ENCODE peak calls at places on chromosomes 5 and 9, in ten cellular contexts. Q, R, M, Y, N, F, V, H, D and Z are unnamed samples.

GRCh38 chr5:111945535-111945934 is 188.5 kb upstream of the NREP start:
- DNase-seq in R (peak; percentile 27), F (no peak), H (no peak), V (no peak), M (no peak), N (no peak), D (peak; percentile 82), Q (peak; percentile 55), Y (no peak), Z (no peak)

GRCh38 chr5:59956130-59956773 is 62.7 kb upstream of the PDE4D start:
- DNase-seq in N (no peak), V (no peak), H (no peak), Y (no peak), R (no peak), F (no peak), M (no peak), Q (no peak), D (peak; percentile 61), Z (no peak)

GRCh38 chr9:73179594-73179993 is 27.9 kb downstream of the ANXA1 start:
- DNase-seq in M (peak; percentile 78), F (no peak), D (peak; percentile 26), N (no peak), Y (peak; percentile 42), R (peak; percentile 54), V (peak; percentile 30), Q (peak; percentile 16), H (no peak), Z (no peak)

GRCh38 chr9:13862562-13862961 is 451.4 kb downstream of the NFIB start:
- DNase-seq in R (no peak), Q (no peak), D (no peak), N (no peak), Y (no peak), V (no peak), M (no peak), H (no peak), F (no peak), Z (no peak)

GRCh38 chr5:135127604-135128240 is 93.7 kb upstream of the PITX1 start:
- DNase-seq in D (peak; percentile 30), Q (peak; percentile 93), V (peak; percentile 94), R (peak; percentile 75), N (no peak), M (peak; percentile 84), F (peak; percentile 52), H (no peak), Y (peak; percentile 56), Z (peak; percentile 13)

GRCh38 chr9:76887951-76888350 is 18.0 kb downstream of the PRUNE2 start:
- DNase-seq in Q (no peak), M (no peak), N (no peak), F (no peak), H (no peak), R (peak; percentile 35), V (no peak), D (no peak), Y (no peak), Z (no peak)

GRCh38 chr5:181204561-181205401 is at the start of gene TRIM7:
- DNase-seq in R (peak; percentile 25), D (no peak), M (peak; percentile 82), V (peak; percentile 56), Q (peak; percentile 20), H (no peak), Y (peak; percentile 50), F (peak; percentile 86), N (peak; percentile 76), Z (no peak)

GRCh38 chr5:72818866-72819534 is 2.5 kb downstream of the TNPO1 start:
- DNase-seq in V (peak; percentile 71), Y (peak; percentile 48), Q (peak; percentile 48), H (peak; percentile 16), M (peak; percentile 78), F (peak; percentile 89), D (peak; percentile 77), R (peak; percentile 71), N (peak; percentile 78), Z (peak; percentile 77)

GRCh38 chr5:173885054-173885443 is 3.1 kb upstream of the CPEB4 start:
- DNase-seq in F (no peak), N (no peak), V (no peak), R (no peak), H (no peak), M (no peak), Q (no peak), D (no peak), Y (no peak), Z (no peak)

GRCh38 chr5:173886157-173886556 is 2.0 kb upstream of the CPEB4 start:
- DNase-seq in V (no peak), Y (no peak), F (no peak), D (no peak), M (no peak), Q (no peak), H (no peak), R (no peak), N (no peak), Z (no peak)

GRCh38 chr5:173883347-173883924 is 4.7 kb upstream of the CPEB4 start:
- DNase-seq in Y (no peak), M (no peak), N (no peak), F (no peak), D (no peak), H (no peak), Q (no peak), R (no peak), V (no peak), Z (no peak)

GRCh38 chr5:173884402-173885053 is 3.6 kb upstream of the CPEB4 start:
- DNase-seq in F (no peak), V (no peak), H (no peak), R (no peak), Q (no peak), Y (no peak), M (no peak), N (no peak), D (no peak), Z (no peak)

GRCh38 chr5:173885481-173886010 is 2.6 kb upstream of the CPEB4 start:
- DNase-seq in N (no peak), M (no peak), F (no peak), Y (no peak), H (no peak), R (no peak), Q (no peak), V (peak; percentile 59), D (no peak), Z (peak; percentile 38)
- TF ChIP-seq CTCF in N (no peak), M (no peak), F (peak; percentile 33), Y (no peak), H (no peak), R (no peak), Q (no peak), V (no peak), D (no peak), Z (no peak)

GRCh38 chr9:92483896-92484545 is 1.7 kb upstream of the ASPN start:
- DNase-seq in R (peak; percentile 31), M (no peak), V (peak; percentile 61), H (no peak), D (peak; percentile 70), Q (peak; percentile 46), F (no peak), N (no peak), Y (no peak), Z (peak; percentile 50)

GRCh38 chr9:92482336-92482735 is at the start of gene ASPN:
- DNase-seq in H (no peak), N (no peak), M (no peak), Q (peak; percentile 71), Y (peak; percentile 58), D (peak; percentile 71), V (peak; percentile 70), R (peak; percentile 58), F (no peak), Z (peak; percentile 79)

GRCh38 chr9:92486371-92486770 is 4.1 kb upstream of the ASPN start:
- DNase-seq in D (peak; percentile 33), N (no peak), M (no peak), H (no peak), R (no peak), Q (no peak), F (no peak), Y (no peak), V (no peak), Z (no peak)

GRCh38 chr9:92481029-92481633 is 1.2 kb downstream of the ASPN start:
- DNase-seq in Y (no peak), H (no peak), M (no peak), D (peak; percentile 42), F (no peak), V (no peak), Q (no peak), N (no peak), R (peak; percentile 27), Z (no peak)

DNA sequence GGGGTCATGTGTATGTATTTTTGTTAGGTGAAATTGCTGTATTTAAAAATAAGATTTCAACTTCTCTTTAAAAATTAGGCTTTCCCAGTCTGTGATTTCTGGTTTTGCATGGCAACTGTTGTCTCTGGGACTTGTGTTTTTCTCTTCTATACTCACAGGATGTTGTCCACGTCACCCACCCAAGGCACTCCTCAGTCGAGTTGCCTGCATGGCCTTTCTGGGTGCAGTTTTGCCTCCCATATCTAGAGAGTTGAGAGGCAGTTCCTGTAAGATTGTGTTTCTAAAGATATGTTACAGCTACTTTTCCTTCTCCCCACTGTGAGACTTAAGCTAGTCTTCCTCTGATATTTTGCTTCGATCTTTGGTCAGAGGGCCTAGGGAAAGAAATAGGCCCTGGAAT is 2.3 kb upstream of the ASPN start:
- DNase-seq in D (no peak), N (no peak), Y (no peak), R (no peak), Q (no peak), M (no peak), F (no peak), H (no peak), V (no peak), Z (no peak)
- H3K4me3 ChIP-seq in D (no peak overlapping the region), N (no peak overlapping the region), Y (no peak overlapping the region), R (no peak overlapping the region), Q (no peak overlapping the region), M (no peak overlapping the region), F (no peak overlapping the region), H (no peak overlapping the region), V (no peak overlapping the region), Z (no peak overlapping the region)

GRCh38 chr9:130234340-130235260 is 31.0 kb upstream of the HMCN2 start:
- DNase-seq in Q (peak; percentile 72), Y (peak; percentile 33), M (no peak), H (no peak), D (peak; percentile 55), N (peak; percentile 61), R (peak; percentile 45), F (peak; percentile 55), V (peak; percentile 50), Z (peak; percentile 17)

GRCh38 chr9:130237763-130238524 is 27.6 kb upstream of the HMCN2 start:
- DNase-seq in M (no peak), Q (no peak), R (no peak), H (no peak), Y (no peak), N (peak; percentile 67), D (no peak), F (no peak), V (no peak), Z (no peak)

GRCh38 chr9:130237071-130237470 is 28.5 kb upstream of the HMCN2 start:
- DNase-seq in M (no peak), F (no peak), D (peak; percentile 45), Y (no peak), R (no peak), H (no peak), Q (no peak), N (peak; percentile 66), V (peak; percentile 76), Z (no peak)

GRCh38 chr9:130235558-130236435 is 29.8 kb upstream of the HMCN2 start:
- DNase-seq in F (peak; percentile 92), R (peak; percentile 72), V (peak; percentile 59), N (peak; percentile 86), H (peak; percentile 53), Y (peak; percentile 32), D (peak; percentile 66), M (peak; percentile 47), Q (peak; percentile 50), Z (peak; percentile 61)

GRCh38 chr9:130236436-130236985 is 29.0 kb upstream of the HMCN2 start:
- DNase-seq in F (no peak), R (no peak), Y (no peak), D (no peak), H (no peak), N (peak; percentile 73), V (no peak), M (no peak), Q (no peak), Z (no peak)
- TF ChIP-seq CTCF in F (peak; percentile 28), R (no peak), Y (no peak), D (no peak), H (no peak), N (no peak), V (no peak), M (peak; percentile 16), Q (no peak), Z (no peak)

GRCh38 chr5:88143693-88144218 is 124.9 kb downstream of the TMEM161B start:
- DNase-seq in D (no peak), F (no peak), N (no peak), M (no peak), Q (no peak), H (no peak), V (no peak), Y (no peak), R (no peak), Z (no peak)

GRCh38 chr5:88142801-88143692 is 125.6 kb downstream of the TMEM161B start:
- DNase-seq in H (no peak), F (no peak), D (no peak), R (peak; percentile 59), N (peak; percentile 86), Q (no peak), V (no peak), Y (no peak), M (no peak), Z (peak; percentile 11)

GRCh38 chr5:88140863-88141694 is 127.6 kb downstream of the TMEM161B start:
- DNase-seq in D (peak; percentile 97), N (peak; percentile 99), M (peak; percentile 95), Y (peak; percentile 96), V (peak; percentile 97), R (peak; percentile 99), F (peak; percentile 88), H (peak; percentile 62), Q (peak; percentile 93), Z (peak; percentile 95)

GRCh38 chr5:88141695-88141979 is 127.0 kb downstream of the TMEM161B start:
- DNase-seq in Y (no peak), R (no peak), D (no peak), N (no peak), M (no peak), H (no peak), Q (no peak), V (no peak), F (no peak), Z (no peak)

GRCh38 chr5:88140396-88140862 is 128.2 kb downstream of the TMEM161B start:
- DNase-seq in V (no peak), D (no peak), H (no peak), N (peak; percentile 70), R (no peak), Q (no peak), Y (no peak), F (no peak), M (no peak), Z (peak; percentile 0)
- H3K4me3 ChIP-seq in V (peak overlapping the region; percentile 64), D (peak overlapping the region; percentile 62), H (peak overlapping the region; percentile 42), N (peak overlapping the region; percentile 54), R (peak overlapping the region; percentile 60), Q (peak overlapping the region; percentile 44), Y (peak overlapping the region; percentile 57), F (peak overlapping the region; percentile 46), M (peak overlapping the region; percentile 43), Z (peak overlapping the region; percentile 57)